ENCODE peak calls at places on chromosome 17, in six cellular contexts. E is H1; H is SK-N-SH; R is T-helper 2 cell; C is activated CD4-positive, alpha-beta T cell treated with anti-CD3 and anti-CD28 coated beads, Interleukin-2, amount 50 U/mL, for 1 hour; F is A172. S is an unnamed sample.

GRCh38 chr17:27808629-27809028 is 8.3 kb upstream of the NOS2 start:
- DNase-seq in E (no peak), H (no peak), R (no peak), C (no peak), F (no peak), S (no peak)

GRCh38 chr17:8012045-8012580 is 9.7 kb downstream of the GUCY2D start:
- DNase-seq in E (no peak), H (no peak), R (no peak), C (no peak), F (no peak), S (no peak)

GRCh38 chr17:75624021-75624420 is 9.2 kb upstream of the SMIM5 start:
- DNase-seq in E (no peak), H (no peak), R (no peak), C (no peak), F (no peak), S (no peak)

GRCh38 chr17:51000835-51001638 is 119.6 kb downstream of the SPAG9 start:
- DNase-seq in E (no peak), H (peak; percentile 63), R (no peak), C (no peak), F (peak; percentile 74), S (no peak)

GRCh38 chr17:44110011-44110686 is 13.3 kb downstream of the HDAC5 start:
- DNase-seq in E (no peak), H (no peak), R (no peak), C (no peak), F (no peak), S (no peak)

GRCh38 chr17:62804822-62805221 is 3.3 kb downstream of the MARCHF10 start:
- DNase-seq in E (no peak), H (no peak), R (no peak), C (no peak), F (peak; percentile 72), S (no peak)

GRCh38 chr17:77100009-77100408 is 40.8 kb upstream of the SEC14L1 start:
- DNase-seq in E (no peak), H (no peak), R (no peak), C (no peak), F (no peak), S (peak; percentile 75)

GRCh38 chr17:47873200-47874090 is 22.5 kb upstream of the SP6 start:
- DNase-seq in E (peak; percentile 54), H (no peak), R (no peak), C (no peak), F (no peak), S (no peak)

GRCh38 chr17:81210868-81211267 is 11.9 kb downstream of the CEP131 start:
- DNase-seq in E (no peak), H (no peak), R (no peak), C (no peak), F (no peak), S (no peak)

GRCh38 chr17:78128616-78129384 is at the start of gene TMC6:
- DNase-seq in E (peak; percentile 89), H (peak; percentile 93), R (peak; percentile 67), C (peak; percentile 69), F (peak; percentile 58), S (no peak)

GRCh38 chr17:78883090-78883532 is 19.9 kb downstream of the CEP295NL start:
- DNase-seq in E (no peak), H (peak; percentile 94), R (no peak), C (no peak), F (peak; percentile 98), S (no peak)

GRCh38 chr17:12918132-12918531 is 99.7 kb downstream of the ELAC2 start:
- DNase-seq in E (no peak), H (no peak), R (no peak), C (no peak), F (peak; percentile 73), S (no peak)

GRCh38 chr17:81397314-81398169 is 2.3 kb downstream of the BAHCC1 start:
- DNase-seq in E (peak; percentile 84), H (peak; percentile 88), R (no peak), C (no peak), F (no peak), S (no peak)

GRCh38 chr17:43446773-43447172 is 37.0 kb upstream of the DHX8 start:
- DNase-seq in E (no peak), H (no peak), R (no peak), C (no peak), F (no peak), S (no peak)

GRCh38 chr17:32523827-32524552 is 37.2 kb downstream of the CDK5R1 start:
- DNase-seq in E (no peak), H (no peak), R (no peak), C (no peak), F (no peak), S (no peak)

GRCh38 chr17:45316271-45317112 is at the start of gene MAP3K14:
- DNase-seq in E (peak; percentile 80), H (peak; percentile 87), R (peak; percentile 58), C (peak; percentile 61), F (no peak), S (peak; percentile 62)

GRCh38 chr17:60817187-60817586 is 139.5 kb downstream of the BCAS3 start:
- DNase-seq in E (no peak), H (no peak), R (no peak), C (no peak), F (peak; percentile 53), S (no peak)

GRCh38 chr17:46785696-46786095 is 32.8 kb downstream of the WNT3 start:
- DNase-seq in E (no peak), H (no peak), R (no peak), C (no peak), F (no peak), S (no peak)

GRCh38 chr17:10119203-10120112 is 78.9 kb downstream of the GAS7 start:
- DNase-seq in E (no peak), H (no peak), R (no peak), C (no peak), F (peak; percentile 88), S (peak; percentile 90)

GRCh38 chr17:21419299-21420239 is 43.4 kb downstream of the KCNJ12 start:
- DNase-seq in E (no peak), H (no peak), R (peak; percentile 25), C (peak; percentile 53), F (no peak), S (no peak)

GRCh38 chr17:27473748-27474609 is 17.7 kb downstream of the KSR1 start:
- DNase-seq in E (no peak), H (no peak), R (peak; percentile 38), C (peak; percentile 62), F (no peak), S (peak; percentile 54)

GRCh38 chr17:48620497-48621139 is 5.5 kb upstream of the HOXB8 start:
- DNase-seq in E (no peak), H (no peak), R (no peak), C (no peak), F (no peak), S (no peak)

GRCh38 chr17:11383157-11383556 is 142.1 kb downstream of the SHISA6 start:
- DNase-seq in E (no peak), H (no peak), R (no peak), C (no peak), F (no peak), S (no peak)

GRCh38 chr17:8175795-8176196 is 384 bp downstream of the TMEM107 start:
- DNase-seq in E (no peak), H (no peak), R (no peak), C (no peak), F (no peak), S (no peak)